ENCODE peak calls at places on chromosomes 4 and X, in four cellular contexts. W is right atrium auricular region, Y is breast epithelium, Z is AG10803. C is an unnamed sample.

GRCh38 chrX:42519666-42520231 is 258.2 kb downstream of the PPP1R2C start:
- DNase-seq in W (no peak), Y (no peak), Z (peak; percentile 67), C (peak; percentile 62)

GRCh38 chr4:163484906-163485305 is 9.6 kb upstream of the TMA16 start:
- DNase-seq in W (no peak), Y (no peak), Z (peak; percentile 40), C (peak; percentile 77)

GRCh38 chrX:12245650-12246645 is 107.7 kb downstream of the FRMPD4 start:
- DNase-seq in W (no peak), Y (no peak), Z (peak; percentile 93), C (peak; percentile 41)

GRCh38 chr4:168183717-168184571 is 91.6 kb downstream of the ANXA10 start:
- DNase-seq in W (no peak), Y (no peak), Z (peak; percentile 43), C (peak; percentile 70)

GRCh38 chr4:83558693-83559092 is 22.8 kb downstream of the GPAT3 start:
- DNase-seq in W (no peak), Y (no peak), Z (peak; percentile 44), C (peak; percentile 54)

GRCh38 chrX:114626323-114626722 is 42.4 kb downstream of the HTR2C start:
- DNase-seq in W (no peak), Y (no peak), Z (peak; percentile 25), C (peak; percentile 37)

GRCh38 chr4:147117400-147117799 is 171.7 kb upstream of the TTC29 start:
- DNase-seq in W (no peak), Y (no peak), Z (no peak), C (no peak)

GRCh38 chrX:101220881-101221280 is 1.3 kb downstream of the DRP2 start:
- DNase-seq in W (no peak), Y (no peak), Z (no peak), C (no peak)

GRCh38 chr4:1195109-1195671 is 22.8 kb upstream of the SPON2 start:
- DNase-seq in W (peak; percentile 57), Y (no peak), Z (no peak), C (no peak)

GRCh38 chr4:102492531-102493241 is 8.5 kb upstream of the NFKB1 start:
- DNase-seq in W (no peak), Y (no peak), Z (no peak), C (no peak)